ENCODE peak calls at places on chromosome 10, in six cellular contexts. One of them, this sample, is unnamed.

GRCh38 chr10:5692476-5693358 is 8.1 kb downstream of the TASOR2 start:
- DNase-seq in brain microvascular endothelial cell: peak; percentile 14
- DNase-seq in pancreas: peak; percentile 55
- DNase-seq in CD8-positive, alpha-beta T cell: peak; percentile 54
- DNase-seq in adrenal gland: peak; percentile 69
- DNase-seq in cardiac fibroblast: peak; percentile 41
- DNase-seq in this sample: peak; percentile 45

GRCh38 chr10:69774596-69774995 is 27.1 kb upstream of the COL13A1 start:
- DNase-seq in pancreas: no peak
- DNase-seq in brain microvascular endothelial cell: no peak
- DNase-seq in CD8-positive, alpha-beta T cell: no peak
- DNase-seq in adrenal gland: no peak
- DNase-seq in cardiac fibroblast: no peak
- DNase-seq in this sample: no peak

GRCh38 chr10:27998178-27998953 is 513 bp downstream of the ODAD2 start:
- DNase-seq in cardiac fibroblast: peak; percentile 2
- DNase-seq in adrenal gland: peak; percentile 29
- DNase-seq in pancreas: peak; percentile 65
- DNase-seq in CD8-positive, alpha-beta T cell: no peak
- DNase-seq in brain microvascular endothelial cell: peak; percentile 19
- DNase-seq in this sample: no peak

GRCh38 chr10:7397049-7397448 is 13.8 kb downstream of the SFMBT2 start:
- DNase-seq in cardiac fibroblast: peak; percentile 20
- DNase-seq in CD8-positive, alpha-beta T cell: no peak
- DNase-seq in pancreas: no peak
- DNase-seq in adrenal gland: no peak
- DNase-seq in brain microvascular endothelial cell: no peak
- DNase-seq in this sample: no peak

GRCh38 chr10:79468015-79468560 is 22.7 kb upstream of the ZCCHC24 start:
- DNase-seq in CD8-positive, alpha-beta T cell: no peak
- DNase-seq in pancreas: no peak
- DNase-seq in cardiac fibroblast: no peak
- DNase-seq in adrenal gland: no peak
- DNase-seq in brain microvascular endothelial cell: no peak
- DNase-seq in this sample: no peak

GRCh38 chr10:91381562-91381923 is 28.6 kb upstream of the HECTD2 start:
- DNase-seq in CD8-positive, alpha-beta T cell: no peak
- DNase-seq in adrenal gland: no peak
- DNase-seq in pancreas: no peak
- DNase-seq in brain microvascular endothelial cell: no peak
- DNase-seq in cardiac fibroblast: peak; percentile 32
- DNase-seq in this sample: peak; percentile 17

GRCh38 chr10:68202965-68203358 is 29.0 kb downstream of the ATOH7 start:
- DNase-seq in brain microvascular endothelial cell: peak; percentile 59
- DNase-seq in cardiac fibroblast: peak; percentile 41
- DNase-seq in pancreas: no peak
- DNase-seq in CD8-positive, alpha-beta T cell: no peak
- DNase-seq in adrenal gland: peak; percentile 55
- DNase-seq in this sample: peak; percentile 51

GRCh38 chr10:130935897-130936550 is 375.5 kb downstream of the TCERG1L start:
- DNase-seq in adrenal gland: no peak
- DNase-seq in pancreas: no peak
- DNase-seq in cardiac fibroblast: no peak
- DNase-seq in brain microvascular endothelial cell: no peak
- DNase-seq in CD8-positive, alpha-beta T cell: no peak
- DNase-seq in this sample: no peak

GRCh38 chr10:114905450-114905849 is 32.5 kb upstream of the TRUB1 start:
- DNase-seq in adrenal gland: no peak
- DNase-seq in pancreas: no peak
- DNase-seq in cardiac fibroblast: no peak
- DNase-seq in brain microvascular endothelial cell: peak; percentile 25
- DNase-seq in CD8-positive, alpha-beta T cell: no peak
- DNase-seq in this sample: peak; percentile 20

GRCh38 chr10:101903827-101904520 is 60.4 kb upstream of the KCNIP2 start:
- DNase-seq in CD8-positive, alpha-beta T cell: no peak
- DNase-seq in brain microvascular endothelial cell: no peak
- DNase-seq in cardiac fibroblast: no peak
- DNase-seq in pancreas: no peak
- DNase-seq in adrenal gland: no peak
- DNase-seq in this sample: no peak

GRCh38 chr10:18687195-18687594 is 28.0 kb downstream of the ARL5B start:
- DNase-seq in CD8-positive, alpha-beta T cell: no peak
- DNase-seq in adrenal gland: no peak
- DNase-seq in pancreas: no peak
- DNase-seq in brain microvascular endothelial cell: no peak
- DNase-seq in cardiac fibroblast: no peak
- DNase-seq in this sample: no peak

GRCh38 chr10:22609719-22610118 is 104.7 kb downstream of the PIP4K2A start:
- DNase-seq in adrenal gland: no peak
- DNase-seq in pancreas: no peak
- DNase-seq in brain microvascular endothelial cell: no peak
- DNase-seq in cardiac fibroblast: no peak
- DNase-seq in CD8-positive, alpha-beta T cell: no peak
- DNase-seq in this sample: no peak
- TF ChIP-seq CTCF in adrenal gland: no peak
- TF ChIP-seq CTCF in pancreas: no peak
- TF ChIP-seq CTCF in brain microvascular endothelial cell: peak; percentile 13
- TF ChIP-seq CTCF in cardiac fibroblast: no peak
- TF ChIP-seq CTCF in CD8-positive, alpha-beta T cell: no peak
- TF ChIP-seq CTCF in this sample: no peak

GRCh38 chr10:26509311-26509710 is 71.2 kb downstream of the APBB1IP start:
- DNase-seq in pancreas: no peak
- DNase-seq in brain microvascular endothelial cell: no peak
- DNase-seq in cardiac fibroblast: no peak
- DNase-seq in CD8-positive, alpha-beta T cell: no peak
- DNase-seq in adrenal gland: no peak
- DNase-seq in this sample: no peak

GRCh38 chr10:26507441-26507840 is 69.3 kb downstream of the APBB1IP start:
- DNase-seq in CD8-positive, alpha-beta T cell: no peak
- DNase-seq in cardiac fibroblast: no peak
- DNase-seq in pancreas: no peak
- DNase-seq in brain microvascular endothelial cell: no peak
- DNase-seq in adrenal gland: no peak
- DNase-seq in this sample: no peak

GRCh38 chr10:26505491-26505890 is 67.3 kb downstream of the APBB1IP start:
- DNase-seq in pancreas: no peak
- DNase-seq in cardiac fibroblast: no peak
- DNase-seq in CD8-positive, alpha-beta T cell: no peak
- DNase-seq in adrenal gland: no peak
- DNase-seq in brain microvascular endothelial cell: no peak
- DNase-seq in this sample: no peak

GRCh38 chr10:26503911-26504310 is 65.8 kb downstream of the APBB1IP start:
- DNase-seq in CD8-positive, alpha-beta T cell: peak; percentile 41
- DNase-seq in pancreas: no peak
- DNase-seq in brain microvascular endothelial cell: no peak
- DNase-seq in cardiac fibroblast: no peak
- DNase-seq in adrenal gland: no peak
- DNase-seq in this sample: no peak

GRCh38 chr10:26508016-26508415 is 69.9 kb downstream of the APBB1IP start:
- DNase-seq in cardiac fibroblast: no peak
- DNase-seq in brain microvascular endothelial cell: no peak
- DNase-seq in adrenal gland: no peak
- DNase-seq in pancreas: no peak
- DNase-seq in CD8-positive, alpha-beta T cell: no peak
- DNase-seq in this sample: no peak
- H3K4me3 ChIP-seq in cardiac fibroblast: no peak overlapping the region
- H3K4me3 ChIP-seq in brain microvascular endothelial cell: no peak overlapping the region
- H3K4me3 ChIP-seq in adrenal gland: no peak overlapping the region
- H3K4me3 ChIP-seq in pancreas: no peak overlapping the region
- H3K4me3 ChIP-seq in CD8-positive, alpha-beta T cell: no peak overlapping the region
- H3K4me3 ChIP-seq in this sample: no peak overlapping the region

DNA sequence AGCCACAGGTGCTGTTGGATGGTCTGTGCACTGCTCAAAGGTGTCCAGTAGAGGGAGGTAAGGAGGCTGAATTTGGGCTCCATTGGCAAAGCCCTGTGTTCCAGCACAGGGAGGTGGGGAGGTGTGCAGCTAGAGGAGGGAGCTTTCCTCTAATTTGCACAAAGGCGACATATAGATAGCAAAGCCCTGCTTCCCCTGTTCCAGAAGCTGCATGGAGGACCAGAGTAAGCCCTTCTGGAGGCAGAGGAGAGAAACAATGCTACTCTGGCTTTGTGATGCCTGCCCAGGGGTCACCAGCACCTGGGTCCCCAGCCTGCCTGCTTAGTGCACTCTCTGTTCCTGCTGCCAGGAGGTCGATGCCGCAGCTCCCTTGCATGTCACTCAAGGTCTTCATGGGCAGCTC is 3.4 kb upstream of the ARHGAP22 start:
- DNase-seq in adrenal gland: peak; percentile 31
- DNase-seq in CD8-positive, alpha-beta T cell: no peak
- DNase-seq in cardiac fibroblast: peak; percentile 48
- DNase-seq in pancreas: no peak
- DNase-seq in brain microvascular endothelial cell: no peak
- DNase-seq in this sample: peak; percentile 49
- TF ChIP-seq CTCF in adrenal gland: peak; percentile 53
- TF ChIP-seq CTCF in CD8-positive, alpha-beta T cell: peak; percentile 43
- TF ChIP-seq CTCF in cardiac fibroblast: peak; percentile 87
- TF ChIP-seq CTCF in pancreas: peak; percentile 43
- TF ChIP-seq CTCF in brain microvascular endothelial cell: peak; percentile 92
- TF ChIP-seq CTCF in this sample: peak; percentile 90

GRCh38 chr10:82206831-82207230 is 331.8 kb downstream of the NRG3 start:
- DNase-seq in brain microvascular endothelial cell: no peak
- DNase-seq in cardiac fibroblast: peak; percentile 24
- DNase-seq in CD8-positive, alpha-beta T cell: no peak
- DNase-seq in pancreas: no peak
- DNase-seq in adrenal gland: no peak
- DNase-seq in this sample: peak; percentile 68
- H3K4me3 ChIP-seq in brain microvascular endothelial cell: no peak overlapping the region
- H3K4me3 ChIP-seq in cardiac fibroblast: no peak overlapping the region
- H3K4me3 ChIP-seq in CD8-positive, alpha-beta T cell: no peak overlapping the region
- H3K4me3 ChIP-seq in pancreas: no peak overlapping the region
- H3K4me3 ChIP-seq in adrenal gland: no peak overlapping the region
- H3K4me3 ChIP-seq in this sample: no peak overlapping the region

GRCh38 chr10:92574545-92575377 is 868 bp upstream of the IDE start:
- DNase-seq in brain microvascular endothelial cell: peak; percentile 32
- DNase-seq in pancreas: no peak
- DNase-seq in CD8-positive, alpha-beta T cell: no peak
- DNase-seq in cardiac fibroblast: peak; percentile 53
- DNase-seq in adrenal gland: no peak
- DNase-seq in this sample: peak; percentile 59

GRCh38 chr10:92572362-92573090 is 1.4 kb downstream of the IDE start:
- DNase-seq in CD8-positive, alpha-beta T cell: no peak
- DNase-seq in adrenal gland: no peak
- DNase-seq in pancreas: no peak
- DNase-seq in cardiac fibroblast: no peak
- DNase-seq in brain microvascular endothelial cell: no peak
- DNase-seq in this sample: no peak

GRCh38 chr10:92571649-92572048 is 2.2 kb downstream of the IDE start:
- DNase-seq in adrenal gland: no peak
- DNase-seq in CD8-positive, alpha-beta T cell: no peak
- DNase-seq in brain microvascular endothelial cell: no peak
- DNase-seq in cardiac fibroblast: peak; percentile 63
- DNase-seq in pancreas: no peak
- DNase-seq in this sample: peak; percentile 55

GRCh38 chr10:92573798-92574544 is at the start of gene IDE:
- DNase-seq in pancreas: peak; percentile 96
- DNase-seq in brain microvascular endothelial cell: peak; percentile 74
- DNase-seq in cardiac fibroblast: peak; percentile 90
- DNase-seq in adrenal gland: peak; percentile 89
- DNase-seq in CD8-positive, alpha-beta T cell: peak; percentile 77
- DNase-seq in this sample: peak; percentile 88

GRCh38 chr10:92573091-92573797 is 649 bp downstream of the IDE start:
- DNase-seq in pancreas: peak; percentile 54
- DNase-seq in cardiac fibroblast: peak; percentile 54
- DNase-seq in brain microvascular endothelial cell: no peak
- DNase-seq in CD8-positive, alpha-beta T cell: peak; percentile 29
- DNase-seq in adrenal gland: peak; percentile 57
- DNase-seq in this sample: peak; percentile 52
- TF ChIP-seq CTCF in pancreas: no peak
- TF ChIP-seq CTCF in cardiac fibroblast: peak; percentile 20
- TF ChIP-seq CTCF in brain microvascular endothelial cell: peak; percentile 35
- TF ChIP-seq CTCF in CD8-positive, alpha-beta T cell: peak; percentile 18
- TF ChIP-seq CTCF in adrenal gland: peak; percentile 12
- TF ChIP-seq CTCF in this sample: peak; percentile 18

GRCh38 chr10:45580781-45581496 is 91.6 kb downstream of the ZFAND4 start:
- DNase-seq in brain microvascular endothelial cell: no peak
- DNase-seq in adrenal gland: no peak
- DNase-seq in CD8-positive, alpha-beta T cell: peak; percentile 23
- DNase-seq in pancreas: no peak
- DNase-seq in cardiac fibroblast: no peak
- DNase-seq in this sample: no peak
- H3K4me3 ChIP-seq in brain microvascular endothelial cell: no peak overlapping the region
- H3K4me3 ChIP-seq in adrenal gland: no peak overlapping the region
- H3K4me3 ChIP-seq in CD8-positive, alpha-beta T cell: peak overlapping the region; percentile 38
- H3K4me3 ChIP-seq in pancreas: no peak overlapping the region
- H3K4me3 ChIP-seq in cardiac fibroblast: no peak overlapping the region
- H3K4me3 ChIP-seq in this sample: no peak overlapping the region